ENCODE peak calls at places on chromosomes 13 and 19, in six cellular contexts. I is breast epithelium, G is suprapubic skin, T is prostate gland, H is sigmoid colon, Y is GM23338. B is an unnamed sample.

GRCh38 chr13:50244913-50245574 is 229.8 kb downstream of the KCNRG start:
- DNase-seq in Y (no peak), I (peak), H (no peak), T (no peak), G (no peak), B (no peak)

GRCh38 chr13:27172495-27172842 is 858 bp upstream of the USP12 start:
- DNase-seq in T (no peak), I (no peak), Y (no peak), G (no peak), H (no peak), B (no peak)

GRCh38 chr13:110581489-110582185 is 20.1 kb upstream of the RAB20 start:
- DNase-seq in Y (no peak), I (no peak), H (no peak), G (no peak), T (no peak), B (no peak)

GRCh38 chr13:93726173-93727019 is 499.8 kb downstream of the GPC6 start:
- DNase-seq in H (no peak), G (no peak), Y (peak), I (no peak), T (no peak), B (no peak)

GRCh38 chr13:39452412-39452811 is 150.6 kb downstream of the LHFPL6 start:
- DNase-seq in H (no peak), I (no peak), G (no peak), Y (no peak), T (no peak), B (no peak)

GRCh38 chr13:77345150-77345780 is 18.4 kb upstream of the MYCBP2 start:
- DNase-seq in H (no peak), T (no peak), Y (no peak), I (no peak), G (no peak), B (no peak)

GRCh38 chr19:41166888-41167804 is 25.9 kb upstream of the CYP2S1 start:
- DNase-seq in H (no peak), Y (no peak), G (no peak), I (no peak), T (no peak), B (no peak)

GRCh38 chr13:30355405-30355741 is 48.0 kb upstream of the KATNAL1 start:
- DNase-seq in H (no peak), G (no peak), I (no peak), T (no peak), Y (peak), B (no peak)

GRCh38 chr19:35027851-35028599 is 2.2 kb upstream of the SCN1B start:
- DNase-seq in H (no peak), G (no peak), Y (peak), I (no peak), T (no peak), B (no peak)

GRCh38 chr13:107339209-107339608 is 771.3 kb upstream of the ARGLU1 start:
- DNase-seq in T (no peak), Y (peak), G (no peak), I (no peak), H (no peak), B (no peak)

GRCh38 chr13:47277774-47278173 is 380.9 kb upstream of the HTR2A start:
- DNase-seq in H (no peak), T (no peak), G (no peak), I (no peak), Y (no peak), B (no peak)

GRCh38 chr13:32234914-32235313 is 80.2 kb downstream of the ZAR1L start:
- DNase-seq in G (no peak), Y (no peak), I (no peak), T (no peak), H (no peak), B (no peak)

GRCh38 chr19:18333680-18334079 is 6.7 kb upstream of the PGPEP1 start:
- DNase-seq in H (no peak), Y (no peak), T (no peak), I (no peak), G (no peak), B (no peak)

GRCh38 chr13:111429064-111429558 is 108.7 kb downstream of the TEX29 start:
- DNase-seq in G (no peak), I (no peak), H (no peak), T (no peak), Y (peak), B (no peak)

GRCh38 chr19:46492841-46493235 is 2.8 kb downstream of the PNMA8B start:
- DNase-seq in Y (peak), I (no peak), H (no peak), G (no peak), T (no peak), B (no peak)

GRCh38 chr19:7287716-7288115 is 6.5 kb downstream of the INSR start:
- DNase-seq in Y (no peak), T (no peak), H (no peak), G (no peak), I (no peak), B (no peak)

GRCh38 chr13:52994865-52995264 is 33.7 kb upstream of the OLFM4 start:
- DNase-seq in T (no peak), G (no peak), H (no peak), I (no peak), Y (no peak), B (no peak)

GRCh38 chr13:33554919-33555791 is 262.8 kb upstream of the RFC3 start:
- DNase-seq in H (no peak), I (no peak), G (no peak), T (no peak), Y (peak), B (no peak)

GRCh38 chr19:54670576-54671347 is 8.0 kb downstream of the LILRB4 start:
- DNase-seq in G (no peak), Y (no peak), I (no peak), H (no peak), T (no peak), B (no peak)

GRCh38 chr19:45340899-45341453 is 426 bp downstream of the KLC3 start:
- DNase-seq in H (no peak), T (peak), Y (peak), I (peak), G (no peak), B (no peak)

GRCh38 chr19:17703823-17704463 is 15.3 kb upstream of the MAP1S start:
- DNase-seq in H (no peak), Y (peak), I (no peak), T (no peak), G (no peak), B (peak)

GRCh38 chr19:16376241-16376640 is 51.6 kb downstream of the KLF2 start:
- DNase-seq in I (no peak), H (no peak), G (no peak), T (no peak), Y (no peak), B (no peak)

GRCh38 chr19:44682807-44683206 is 11.5 kb downstream of the CEACAM19 start:
- DNase-seq in H (no peak), I (no peak), Y (no peak), G (no peak), T (no peak), B (no peak)

GRCh38 chr19:4390862-4391693 is 9.3 kb downstream of the SH3GL1 start:
- DNase-seq in Y (no peak), T (peak), G (no peak), H (no peak), I (no peak), B (no peak)

GRCh38 chr19:39400997-39401548 is 5.6 kb upstream of the ZFP36 start:
- DNase-seq in H (no peak), G (no peak), T (no peak), I (no peak), Y (no peak), B (no peak)

GRCh38 chr19:46660008-46660517 is 919 bp downstream of the DACT3 start:
- DNase-seq in I (no peak), H (peak), G (no peak), T (no peak), Y (peak), B (no peak)

GRCh38 chr19:41997121-41997850 is 3.3 kb upstream of the ATP1A3 start:
- DNase-seq in Y (peak), I (no peak), H (no peak), T (peak), G (no peak), B (no peak)

GRCh38 chr19:13079542-13079986 is 23.1 kb downstream of the LYL1 start:
- DNase-seq in G (no peak), Y (no peak), I (no peak), T (no peak), H (peak), B (peak)

DNA sequence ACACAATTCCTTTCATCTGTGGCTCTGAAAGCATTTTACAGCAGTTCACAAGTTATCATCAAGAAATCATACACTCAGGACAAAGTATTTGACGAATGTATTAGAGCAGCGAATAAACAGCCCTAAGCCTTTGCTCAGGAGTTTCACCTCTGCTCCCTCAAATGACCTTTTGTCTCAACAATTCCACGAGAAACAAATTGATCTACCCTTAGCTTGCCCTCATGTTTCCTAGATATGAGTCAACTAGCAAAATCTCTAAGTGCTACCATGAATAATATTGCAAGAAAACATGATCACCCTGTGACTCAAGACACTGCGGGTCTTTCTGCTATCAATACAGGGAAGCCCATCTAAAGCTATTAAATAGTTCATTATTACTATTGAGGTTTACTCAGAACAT is 396.1 kb downstream of the EFNB2 start:
- DNase-seq in Y (no peak), H (no peak), G (no peak), I (no peak), T (no peak), B (no peak)
- TF ChIP-seq POLR2AphosphoS5 in Y (no peak), H (no peak), G (no peak), I (no peak), T (no peak), B (no peak)

GRCh38 chr13:36395280-36395679 is 37.0 kb upstream of the CCNA1 start:
- DNase-seq in I (no peak), Y (peak), H (no peak), G (no peak), T (no peak), B (no peak)
- TF ChIP-seq CTCF in I (no peak), Y (peak), H (peak), G (peak), T (peak), B (peak)

GRCh38 chr13:98214707-98215106 is 37.6 kb upstream of the RNF113B start:
- DNase-seq in I (peak), T (peak), G (no peak), H (no peak), Y (no peak), B (no peak)

GRCh38 chr13:98217597-98217996 is 40.5 kb upstream of the RNF113B start:
- DNase-seq in T (no peak), I (no peak), Y (no peak), H (no peak), G (no peak), B (no peak)

GRCh38 chr13:98215508-98215907 is 38.4 kb upstream of the RNF113B start:
- DNase-seq in T (no peak), G (no peak), H (no peak), Y (no peak), I (no peak), B (no peak)

GRCh38 chr13:98216711-98217110 is 39.6 kb upstream of the RNF113B start:
- DNase-seq in H (no peak), G (no peak), I (no peak), Y (no peak), T (no peak), B (no peak)

DNA sequence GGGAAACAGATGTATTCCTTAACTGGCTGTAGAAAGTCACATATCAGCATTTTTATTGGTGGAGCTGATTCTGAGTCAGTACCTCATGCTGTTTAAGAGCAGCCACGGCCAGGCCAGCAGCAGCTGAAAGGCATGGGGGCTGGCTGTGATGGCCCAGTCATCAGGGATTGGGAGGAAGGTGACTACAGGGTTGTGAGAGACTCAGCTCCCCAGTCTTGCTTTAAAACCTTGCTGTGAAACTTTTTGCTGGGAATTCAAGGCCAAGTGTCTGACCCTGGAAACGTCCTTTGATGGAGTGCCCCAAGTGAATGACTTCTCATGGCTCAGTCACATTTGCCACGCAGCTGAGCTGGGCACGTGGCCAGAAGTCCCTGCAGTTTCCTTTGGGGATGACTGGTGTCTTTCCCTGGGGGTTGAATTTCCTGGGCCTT is 39.1 kb upstream of the RNF113B start:
- DNase-seq in G (no peak), H (no peak), T (no peak), I (no peak), Y (no peak), B (no peak)
- TF ChIP-seq POLR2AphosphoS5 in G (no peak), H (no peak), T (no peak), I (no peak), Y (no peak), B (no peak)

DNA sequence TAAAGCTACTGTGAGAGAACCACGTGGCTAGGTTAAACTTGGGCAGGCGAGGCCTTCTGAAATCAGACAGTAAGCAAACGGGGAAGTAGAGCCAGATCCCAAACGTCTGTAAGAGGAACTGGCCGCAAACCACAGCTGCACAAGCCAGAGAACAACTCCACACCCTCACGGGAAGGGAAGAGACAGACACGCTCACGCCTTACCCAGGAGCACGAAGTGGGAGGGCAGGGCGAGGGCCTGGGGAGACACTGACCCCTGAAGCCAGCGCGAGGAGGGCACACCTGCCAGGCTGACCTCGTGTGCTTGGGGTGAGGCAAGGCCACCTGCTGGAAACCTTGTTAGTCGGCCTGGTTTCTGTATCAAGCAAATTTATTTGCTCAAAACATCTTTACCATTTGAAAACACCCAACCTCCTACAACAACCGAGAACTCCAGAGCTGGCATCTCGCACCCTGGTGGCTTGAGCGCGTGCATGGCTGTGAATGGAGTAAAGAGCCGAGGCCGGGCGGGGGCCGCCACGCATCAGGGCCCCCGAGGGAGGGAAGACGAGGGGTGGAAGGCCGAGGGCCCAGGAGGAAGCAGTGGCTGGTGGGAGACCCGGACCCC is 7.3 kb downstream of the POLR2E start:
- DNase-seq in G (no peak), H (no peak), I (no peak), Y (no peak), T (no peak), B (no peak)
- TF ChIP-seq CTCF in G (no peak), H (no peak), I (no peak), Y (no peak), T (no peak), B (no peak)

GRCh38 chr19:14472202-14472961 is 2.8 kb downstream of the PTGER1 start:
- DNase-seq in H (no peak), G (no peak), Y (peak), T (no peak), I (no peak), B (peak)
- TF ChIP-seq POLR2AphosphoS5 in H (peak), G (no peak), Y (peak), T (peak), I (peak), B (peak)

DNA sequence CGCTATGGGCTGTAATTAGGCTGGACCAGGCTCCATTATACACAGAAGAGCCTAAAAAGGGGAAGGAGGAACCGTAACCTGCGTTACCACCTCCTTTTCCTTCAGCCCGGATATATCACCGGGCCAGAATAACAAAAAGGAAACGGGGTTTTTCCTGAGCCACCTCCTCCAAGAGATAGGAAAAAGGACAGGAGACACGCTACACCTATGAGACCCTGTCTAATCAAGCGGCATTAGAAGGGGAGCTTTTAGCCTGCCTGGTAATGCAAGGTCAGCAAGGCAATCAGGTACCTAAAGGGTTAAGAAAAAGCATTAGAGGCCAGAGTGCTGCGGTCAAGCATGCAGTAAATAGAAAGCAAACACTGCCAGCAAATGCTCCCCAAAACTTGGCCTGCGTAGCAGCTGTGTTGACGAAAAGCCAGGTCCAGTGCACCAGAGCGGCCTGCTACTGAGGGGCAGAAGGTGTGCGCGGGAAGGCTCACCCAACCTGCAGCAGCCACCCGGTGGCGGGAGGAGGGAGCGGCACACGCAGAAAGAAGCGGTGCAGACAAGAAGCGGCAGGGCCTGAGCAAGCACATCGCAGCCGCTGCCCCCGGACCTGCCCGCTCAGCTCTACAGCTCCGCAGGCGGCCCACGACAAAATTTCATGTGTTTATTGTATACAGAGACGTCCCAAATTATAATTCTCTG is 1466.1 kb downstream of the UQCRFS1 start:
- DNase-seq in T (peak), H (peak), Y (peak), G (peak), I (peak), B (no peak)
- TF ChIP-seq CTCF in T (peak), H (peak), Y (peak), G (peak), I (peak), B (no peak)

GRCh38 chr19:3374369-3375112 is 8.2 kb downstream of the NFIC start:
- DNase-seq in Y (no peak), H (peak), G (no peak), I (peak), T (no peak), B (no peak)
- TF ChIP-seq POLR2AphosphoS5 in Y (no peak), H (no peak), G (no peak), I (peak), T (peak), B (no peak)

B was measured in HL-60.